ENCODE peak calls at places on chromosomes 16 and 17, in nine cellular contexts. O is EH, Q is NCI-H1092, D is tibial nerve, K is stromal cell of bone marrow, R is KBM-7, H is Daoy, X is fibroblast of lung, F is activated T-cell treated with anti-CD3 and anti-CD28 coated beads for 24 hours. Z is an unnamed sample.

GRCh38 chr17:10151667-10152496 is 46.5 kb downstream of the GAS7 start:
- DNase-seq in O (no peak), Q (no peak), D (peak; percentile 42), K (no peak), R (peak; percentile 85), H (peak; percentile 55), X (peak; percentile 29), F (no peak), Z (peak; percentile 60)

GRCh38 chr17:47325176-47325575 is 1.4 kb downstream of the EFCAB13 start:
- DNase-seq in O (no peak), Q (no peak), D (no peak), K (no peak), R (no peak), H (no peak), X (no peak), F (no peak), Z (no peak)

GRCh38 chr17:2689411-2690164 is 22.0 kb downstream of the CLUH start:
- DNase-seq in O (no peak), Q (no peak), D (no peak), K (no peak), R (no peak), H (peak; percentile 24), X (no peak), F (no peak), Z (no peak)

GRCh38 chr17:57900991-57901743 is 51.3 kb upstream of the MRPS23 start:
- DNase-seq in O (no peak), Q (no peak), D (no peak), K (no peak), R (no peak), H (no peak), X (no peak), F (no peak), Z (no peak)

GRCh38 chr16:22291860-22292692 is 5.1 kb upstream of the POLR3E start:
- DNase-seq in O (peak; percentile 67), Q (no peak), D (no peak), K (no peak), R (peak; percentile 19), H (no peak), X (no peak), F (no peak), Z (no peak)

GRCh38 chr17:43720311-43721060 is 38.1 kb downstream of the SOST start:
- DNase-seq in O (peak; percentile 71), Q (peak; percentile 44), D (peak; percentile 57), K (peak; percentile 40), R (no peak), H (peak; percentile 77), X (peak; percentile 67), F (peak; percentile 72), Z (peak; percentile 62)

GRCh38 chr16:27759301-27759871 is 209.4 kb downstream of the KATNIP start:
- DNase-seq in O (peak; percentile 77), Q (no peak), D (no peak), K (peak; percentile 42), R (no peak), H (peak; percentile 58), X (peak; percentile 87), F (no peak), Z (no peak)

GRCh38 chr17:78890111-78890897 is 12.7 kb downstream of the CEP295NL start:
- DNase-seq in O (no peak), Q (no peak), D (peak; percentile 57), K (no peak), R (no peak), H (no peak), X (no peak), F (peak; percentile 19), Z (peak; percentile 100)

GRCh38 chr17:7912927-7913524 is 3.1 kb downstream of the RNF227 start:
- DNase-seq in O (peak; percentile 82), Q (peak; percentile 12), D (peak; percentile 47), K (peak; percentile 61), R (peak; percentile 89), H (peak; percentile 68), X (peak; percentile 66), F (peak; percentile 34), Z (peak; percentile 59)

GRCh38 chr16:8798535-8799157 is 1.0 kb downstream of the PMM2 start:
- DNase-seq in O (peak; percentile 23), Q (no peak), D (no peak), K (no peak), R (no peak), H (no peak), X (peak; percentile 3), F (no peak), Z (no peak)

GRCh38 chr17:65556014-65556909 is 5.2 kb downstream of the AXIN2 start:
- DNase-seq in O (peak; percentile 59), Q (peak; percentile 60), D (peak; percentile 80), K (no peak), R (peak; percentile 74), H (peak; percentile 72), X (peak; percentile 46), F (peak; percentile 82), Z (peak; percentile 81)

GRCh38 chr17:51435171-51435552 is 174.8 kb downstream of the UTP18 start:
- DNase-seq in O (no peak), Q (no peak), D (no peak), K (no peak), R (no peak), H (no peak), X (no peak), F (no peak), Z (no peak)

GRCh38 chr17:7560172-7561027 is 1.3 kb upstream of the SENP3 start:
- DNase-seq in O (peak; percentile 65), Q (no peak), D (peak; percentile 46), K (no peak), R (peak; percentile 76), H (peak; percentile 67), X (peak; percentile 62), F (peak; percentile 54), Z (peak; percentile 49)

GRCh38 chr16:85574672-85575475 is 38.2 kb upstream of the GSE1 start:
- DNase-seq in O (no peak), Q (no peak), D (no peak), K (no peak), R (no peak), H (no peak), X (no peak), F (no peak), Z (no peak)

GRCh38 chr17:33871720-33872535 is 383.2 kb upstream of the CCL2 start:
- DNase-seq in O (peak; percentile 1), Q (no peak), D (no peak), K (no peak), R (no peak), H (peak; percentile 98), X (peak; percentile 85), F (no peak), Z (no peak)

GRCh38 chr17:42275527-42276358 is 448 bp downstream of the STAT5B start:
- DNase-seq in O (peak; percentile 61), Q (peak; percentile 20), D (peak; percentile 42), K (no peak), R (peak; percentile 53), H (peak; percentile 21), X (peak; percentile 56), F (peak; percentile 27), Z (peak; percentile 30)

GRCh38 chr16:628321-629061 is 2.3 kb upstream of the WFIKKN1 start:
- DNase-seq in O (no peak), Q (no peak), D (no peak), K (no peak), R (no peak), H (no peak), X (no peak), F (no peak), Z (no peak)

GRCh38 chr17:77444653-77445029 is 303.9 kb downstream of the SEC14L1 start:
- DNase-seq in O (peak; percentile 38), Q (no peak), D (no peak), K (no peak), R (no peak), H (no peak), X (peak; percentile 54), F (no peak), Z (peak; percentile 43)

GRCh38 chr16:58121132-58121531 is 8.0 kb downstream of the CFAP20 start:
- DNase-seq in O (no peak), Q (no peak), D (no peak), K (no peak), R (no peak), H (no peak), X (no peak), F (no peak), Z (no peak)

GRCh38 chr17:80742581-80743180 is 198.0 kb downstream of the RPTOR start:
- DNase-seq in O (no peak), Q (no peak), D (no peak), K (no peak), R (no peak), H (no peak), X (no peak), F (no peak), Z (no peak)

GRCh38 chr16:24382929-24383328 is 126.8 kb downstream of the CACNG3 start:
- DNase-seq in O (no peak), Q (no peak), D (no peak), K (no peak), R (no peak), H (no peak), X (no peak), F (no peak), Z (no peak)

GRCh38 chr17:9071016-9071415 is 49.7 kb downstream of the NTN1 start:
- DNase-seq in O (no peak), Q (no peak), D (no peak), K (no peak), R (no peak), H (no peak), X (no peak), F (no peak), Z (no peak)

GRCh38 chr17:35373532-35373983 is at the start of gene SLFN11:
- DNase-seq in O (peak; percentile 94), Q (peak; percentile 83), D (peak; percentile 88), K (peak; percentile 92), R (peak; percentile 88), H (peak; percentile 94), X (peak; percentile 78), F (peak; percentile 82), Z (no peak)

GRCh38 chr16:24228514-24228913 is 27.6 kb upstream of the CACNG3 start:
- DNase-seq in O (no peak), Q (no peak), D (no peak), K (no peak), R (no peak), H (no peak), X (no peak), F (no peak), Z (no peak)

GRCh38 chr16:4847774-4848587 is 700 bp downstream of the UBN1 start:
- DNase-seq in O (peak; percentile 66), Q (no peak), D (peak; percentile 46), K (peak; percentile 41), R (peak; percentile 47), H (peak; percentile 61), X (peak; percentile 66), F (peak; percentile 24), Z (no peak)

GRCh38 chr16:89107209-89107582 is 13.5 kb downstream of the ACSF3 start:
- DNase-seq in O (no peak), Q (no peak), D (no peak), K (no peak), R (no peak), H (no peak), X (no peak), F (no peak), Z (no peak)

GRCh38 chr16:88499836-88500251 is 46.8 kb downstream of the ZFPM1 start:
- DNase-seq in O (no peak), Q (no peak), D (no peak), K (no peak), R (no peak), H (no peak), X (no peak), F (no peak), Z (no peak)

GRCh38 chr17:61411114-61411943 is 11.7 kb downstream of the TBX2 start:
- DNase-seq in O (peak; percentile 72), Q (no peak), D (no peak), K (no peak), R (no peak), H (peak; percentile 62), X (peak; percentile 77), F (no peak), Z (no peak)

GRCh38 chr16:49580751-49581303 is 207.2 kb downstream of the C16orf78 start:
- DNase-seq in O (peak; percentile 3), Q (no peak), D (no peak), K (peak; percentile 26), R (no peak), H (no peak), X (peak; percentile 11), F (no peak), Z (no peak)

GRCh38 chr16:12009462-12009861 is 32.9 kb downstream of the SNX29 start:
- DNase-seq in O (no peak), Q (no peak), D (no peak), K (no peak), R (peak; percentile 33), H (no peak), X (no peak), F (no peak), Z (no peak)

GRCh38 chr17:44200478-44201155 is 933 bp upstream of the ATXN7L3 start:
- DNase-seq in O (no peak), Q (peak; percentile 65), D (no peak), K (no peak), R (no peak), H (no peak), X (no peak), F (no peak), Z (peak; percentile 47)